ENCODE peak calls at places on chromosomes 12 and 14, in five cellular contexts. R, Z, B, Q and X are unnamed samples.

GRCh38 chr12:87778065-87778464 is 251.1 kb downstream of the C12orf50 start:
- ATAC-seq in R (no peak), Z (no peak), B (no peak), Q (no peak), X (no peak)

GRCh38 chr14:52079239-52079956 is 10.5 kb upstream of the NID2 start:
- ATAC-seq in R (no peak), Z (no peak), B (no peak), Q (no peak), X (no peak)

GRCh38 chr14:68405959-68406358 is 386.9 kb downstream of the ZFP36L1 start:
- ATAC-seq in R (no peak), Z (no peak), B (peak), Q (no peak), X (peak)

GRCh38 chr12:68321140-68321539 is 11.0 kb downstream of the MDM1 start:
- ATAC-seq in R (no peak), Z (no peak), B (no peak), Q (peak), X (no peak)

GRCh38 chr14:61710853-61711817 is 15.8 kb downstream of the HIF1A start:
- ATAC-seq in R (no peak), Z (peak), B (peak), Q (no peak), X (no peak)

GRCh38 chr12:475286-475685 is 15.5 kb downstream of the B4GALNT3 start:
- ATAC-seq in R (no peak), Z (no peak), B (no peak), Q (no peak), X (no peak)

GRCh38 chr12:33988888-33989287 is 33.4 kb upstream of the ALG10 start:
- ATAC-seq in R (no peak), Z (no peak), B (no peak), Q (no peak), X (no peak)

GRCh38 chr14:76446486-76446885 is 70.5 kb downstream of the ESRRB start:
- ATAC-seq in R (no peak), Z (no peak), B (no peak), Q (no peak), X (no peak)

GRCh38 chr12:31011336-31011735 is 62.3 kb upstream of the DDX11 start:
- ATAC-seq in R (no peak), Z (no peak), B (no peak), Q (no peak), X (no peak)

GRCh38 chr12:123237646-123238329 is 4.6 kb downstream of the MTRFR start:
- ATAC-seq in R (peak), Z (no peak), B (peak), Q (no peak), X (peak)

GRCh38 chr14:106551265-106551664 is 1024.9 kb downstream of the TMEM121 start:
- ATAC-seq in R (no peak), Z (peak), B (no peak), Q (no peak), X (no peak)

GRCh38 chr14:89422181-89422951 is 5.3 kb upstream of the FOXN3 start:
- ATAC-seq in R (no peak), Z (no peak), B (peak), Q (peak), X (peak)

GRCh38 chr12:3073438-3074255 is 3.5 kb upstream of the TSPAN9 start:
- ATAC-seq in R (peak), Z (peak), B (peak), Q (peak), X (peak)

GRCh38 chr12:74602881-74603523 is 65.4 kb downstream of the ATXN7L3B start:
- ATAC-seq in R (no peak), Z (no peak), B (no peak), Q (no peak), X (no peak)

GRCh38 chr12:69469854-69470188 is 367 bp upstream of the FRS2 start:
- ATAC-seq in R (peak), Z (no peak), B (no peak), Q (peak), X (no peak)

GRCh38 chr14:105075364-105076295 is 10.4 kb upstream of the GPR132 start:
- ATAC-seq in R (no peak), Z (peak), B (peak), Q (no peak), X (peak)

GRCh38 chr14:55265197-55265596 is 6.0 kb upstream of the FBXO34 start:
- ATAC-seq in R (no peak), Z (peak), B (peak), Q (no peak), X (no peak)

GRCh38 chr12:117032593-117033381 is 66.4 kb downstream of the TESC start:
- ATAC-seq in R (peak), Z (no peak), B (peak), Q (peak), X (peak)

GRCh38 chr12:57852620-57853509 is 6.3 kb upstream of the CTDSP2 start:
- ATAC-seq in R (no peak), Z (no peak), B (no peak), Q (peak), X (peak)

GRCh38 chr12:52519826-52520662 is at the start of gene KRT5:
- ATAC-seq in R (no peak), Z (no peak), B (no peak), Q (no peak), X (peak)

GRCh38 chr14:92846162-92846897 is 52.2 kb downstream of the GOLGA5 start:
- ATAC-seq in R (no peak), Z (peak), B (peak), Q (peak), X (peak)

GRCh38 chr12:112261559-112261958 is 120.7 kb downstream of the HECTD4 start:
- ATAC-seq in R (peak), Z (no peak), B (no peak), Q (no peak), X (no peak)

GRCh38 chr14:102474934-102475333 is 34.6 kb downstream of the ANKRD9 start:
- ATAC-seq in R (no peak), Z (no peak), B (no peak), Q (no peak), X (no peak)

GRCh38 chr12:8846305-8846704 is 23.9 kb downstream of the A2ML1 start:
- ATAC-seq in R (no peak), Z (no peak), B (no peak), Q (no peak), X (no peak)

GRCh38 chr12:128986957-128987356 is 133.7 kb downstream of the GLT1D1 start:
- ATAC-seq in R (no peak), Z (no peak), B (no peak), Q (no peak), X (no peak)

GRCh38 chr12:125493704-125494308 is 428.6 kb downstream of the AACS start:
- ATAC-seq in R (no peak), Z (no peak), B (no peak), Q (no peak), X (no peak)

GRCh38 chr12:32545413-32545970 is 133.6 kb upstream of the DNM1L start:
- ATAC-seq in R (no peak), Z (no peak), B (no peak), Q (no peak), X (no peak)

GRCh38 chr12:19675361-19675760 is 236.1 kb downstream of the AEBP2 start:
- ATAC-seq in R (no peak), Z (no peak), B (peak), Q (no peak), X (no peak)

GRCh38 chr12:60760965-60761364 is 1165.1 kb downstream of the SLC16A7 start:
- ATAC-seq in R (no peak), Z (no peak), B (no peak), Q (no peak), X (no peak)

GRCh38 chr14:23028800-23029199 is 5.9 kb downstream of the PSMB5 start:
- ATAC-seq in R (no peak), Z (peak), B (peak), Q (no peak), X (no peak)

GRCh38 chr14:24310387-24310665 is 386 bp downstream of the LTB4R2 start:
- ATAC-seq in R (no peak), Z (no peak), B (no peak), Q (no peak), X (no peak)

GRCh38 chr12:108856170-108856427 is 1.3 kb downstream of the SSH1 start:
- ATAC-seq in R (no peak), Z (no peak), B (no peak), Q (no peak), X (no peak)

GRCh38 chr12:52263761-52264434 is 10.5 kb upstream of the KRT86 start:
- ATAC-seq in R (no peak), Z (no peak), B (no peak), Q (no peak), X (no peak)

GRCh38 chr14:91142214-91142668 is 28.4 kb downstream of the DGLUCY start:
- ATAC-seq in R (no peak), Z (peak), B (no peak), Q (no peak), X (no peak)

GRCh38 chr12:122382919-122383350 is 39.5 kb downstream of the CLIP1 start:
- ATAC-seq in R (no peak), Z (no peak), B (no peak), Q (no peak), X (no peak)

GRCh38 chr14:35285168-35285990 is 6.8 kb upstream of the PSMA6 start:
- ATAC-seq in R (no peak), Z (peak), B (peak), Q (no peak), X (peak)

GRCh38 chr12:26274441-26275312 is 79.3 kb downstream of the SSPN start:
- ATAC-seq in R (peak), Z (peak), B (peak), Q (peak), X (peak)

GRCh38 chr12:67067453-67068203 is 201.5 kb upstream of the CAND1 start:
- ATAC-seq in R (no peak), Z (no peak), B (no peak), Q (no peak), X (peak)